ENCODE peak calls at places on chromosomes 6 and 20, in five cellular contexts. H is upper lobe of left lung, K is mucosa of gallbladder, U is iPS-NIHi11, Y is EL. N is an unnamed sample.

GRCh38 chr20:22974354-22974753 is 60.8 kb upstream of the SSTR4 start:
- DNase-seq in H (no peak), K (no peak), U (peak; percentile 46), Y (peak; percentile 18), N (no peak)

GRCh38 chr6:15562954-15563353 is 99.9 kb downstream of the DTNBP1 start:
- DNase-seq in H (no peak), K (no peak), U (no peak), Y (no peak), N (no peak)

GRCh38 chr6:116265081-116265829 is 11.4 kb upstream of the TSPYL4 start:
- DNase-seq in H (peak; percentile 31), K (no peak), U (no peak), Y (peak; percentile 46), N (no peak)

GRCh38 chr20:58005581-58006345 is 222.7 kb downstream of the ANKRD60 start:
- DNase-seq in H (no peak), K (no peak), U (no peak), Y (no peak), N (no peak)

GRCh38 chr20:58081842-58082241 is 146.6 kb downstream of the ANKRD60 start:
- DNase-seq in H (no peak), K (no peak), U (no peak), Y (peak; percentile 53), N (no peak)

GRCh38 chr6:99092009-99092408 is 144.3 kb upstream of the FBXL4 start:
- DNase-seq in H (no peak), K (no peak), U (no peak), Y (no peak), N (no peak)

GRCh38 chr20:10115021-10115420 is 80.2 kb downstream of the ANKEF1 start:
- DNase-seq in H (no peak), K (no peak), U (no peak), Y (peak; percentile 87), N (no peak)

GRCh38 chr6:120966321-120966720 is 368.0 kb downstream of the TBC1D32 start:
- DNase-seq in H (no peak), K (no peak), U (no peak), Y (no peak), N (no peak)

GRCh38 chr6:30067460-30068139 is 602 bp downstream of the PPP1R11 start:
- DNase-seq in H (no peak), K (no peak), U (peak; percentile 80), Y (no peak), N (no peak)

GRCh38 chr6:1136415-1136774 is 175.5 kb upstream of the FOXQ1 start:
- DNase-seq in H (no peak), K (peak; percentile 25), U (no peak), Y (peak; percentile 66), N (no peak)

GRCh38 chr20:45317826-45318225 is 9.7 kb upstream of the MATN4 start:
- DNase-seq in H (no peak), K (no peak), U (no peak), Y (no peak), N (no peak)

GRCh38 chr20:859661-860294 is 26.3 kb downstream of the FAM110A start:
- DNase-seq in H (no peak), K (no peak), U (no peak), Y (no peak), N (no peak)

GRCh38 chr6:11621119-11621518 is 83.6 kb downstream of the TMEM170B start:
- DNase-seq in H (no peak), K (no peak), U (peak; percentile 26), Y (no peak), N (no peak)

GRCh38 chr6:91276315-91276714 is 689.4 kb upstream of the MAP3K7 start:
- DNase-seq in H (no peak), K (no peak), U (peak; percentile 55), Y (no peak), N (no peak)

GRCh38 chr20:18224968-18225568 is 63.3 kb upstream of the ZNF133 start:
- DNase-seq in H (no peak), K (peak; percentile 55), U (peak; percentile 65), Y (peak; percentile 62), N (no peak)

GRCh38 chr20:41078329-41078728 is 49.7 kb downstream of the TOP1 start:
- DNase-seq in H (no peak), K (peak; percentile 20), U (peak; percentile 43), Y (peak; percentile 87), N (no peak)

GRCh38 chr6:25959890-25960531 is 2.6 kb upstream of the TRIM38 start:
- DNase-seq in H (no peak), K (no peak), U (no peak), Y (peak; percentile 28), N (no peak)

GRCh38 chr6:142323377-142323776 is 21.6 kb downstream of the ADGRG6 start:
- DNase-seq in H (no peak), K (no peak), U (no peak), Y (no peak), N (no peak)

GRCh38 chr20:11907621-11908020 is 10.1 kb upstream of the BTBD3 start:
- DNase-seq in H (no peak), K (no peak), U (no peak), Y (peak; percentile 55), N (no peak)

GRCh38 chr20:42366626-42367025 is 748.4 kb upstream of the CHD6 start:
- DNase-seq in H (no peak), K (no peak), U (no peak), Y (no peak), N (no peak)

GRCh38 chr20:57040924-57041323 is 225.5 kb downstream of the BMP7 start:
- DNase-seq in H (no peak), K (peak; percentile 41), U (no peak), Y (peak; percentile 74), N (no peak)

GRCh38 chr6:3869632-3870527 is 20.7 kb downstream of the FAM50B start:
- DNase-seq in H (no peak), K (peak; percentile 34), U (no peak), Y (no peak), N (no peak)

GRCh38 chr6:12291785-12292604 is 1.8 kb downstream of the EDN1 start:
- DNase-seq in H (peak; percentile 67), K (peak; percentile 42), U (no peak), Y (peak; percentile 62), N (no peak)

GRCh38 chr6:62039602-62040001 is 246.4 kb downstream of the KHDRBS2 start:
- DNase-seq in H (no peak), K (no peak), U (no peak), Y (no peak), N (no peak)

GRCh38 chr20:40291483-40291882 is 397.6 kb downstream of the MAFB start:
- DNase-seq in H (no peak), K (no peak), U (no peak), Y (no peak), N (no peak)

GRCh38 chr6:71457883-71458282 is 169.3 kb downstream of the OGFRL1 start:
- DNase-seq in H (no peak), K (no peak), U (peak; percentile 10), Y (no peak), N (no peak)

GRCh38 chr20:45036044-45036755 is 64.7 kb downstream of the KCNS1 start:
- DNase-seq in H (no peak), K (no peak), U (no peak), Y (peak; percentile 91), N (peak; percentile 39)

GRCh38 chr6:106745396-106745795 is 116.0 kb downstream of the QRSL1 start:
- DNase-seq in H (no peak), K (no peak), U (no peak), Y (no peak), N (no peak)

GRCh38 chr20:20897922-20898321 is 185.5 kb upstream of the RALGAPA2 start:
- DNase-seq in H (no peak), K (no peak), U (peak; percentile 36), Y (no peak), N (no peak)

GRCh38 chr20:24588047-24588635 is 118.7 kb downstream of the SYNDIG1 start:
- DNase-seq in H (no peak), K (no peak), U (no peak), Y (no peak), N (no peak)

N was measured in activated T-helper 9 cell treated with anti-CD3 and anti-CD28 coated beads, Interleukin-2, amount 50 U/mL, for 16 hours.